ENCODE peak calls at places on chromosomes 4 and X, in seven cellular contexts. I is mesenchymal stem cell, R is neuronal stem cell, K is H9, B is H1, X is IMR-90, W is mesendoderm. O is an unnamed sample.

GRCh38 chrX:77431227-77431626 is 16.0 kb upstream of the FGF16 start:
- DNase-seq in K (no peak), W (peak; percentile 26), B (no peak), I (peak; percentile 27), R (no peak), X (peak; percentile 12), O (no peak)

GRCh38 chr4:128516568-128516967 is 229.0 kb upstream of the PGRMC2 start:
- DNase-seq in X (peak; percentile 92), B (no peak), I (peak; percentile 83), R (no peak), W (no peak), K (no peak), O (no peak)

GRCh38 chr4:40995850-40996249 is 218.5 kb downstream of the APBB2 start:
- DNase-seq in R (no peak), W (no peak), X (peak; percentile 83), K (no peak), I (peak; percentile 82), B (no peak), O (no peak)

GRCh38 chr4:71209161-71209560 is 129.7 kb upstream of the SLC4A4 start:
- DNase-seq in W (peak; percentile 15), I (peak; percentile 65), X (peak; percentile 82), R (no peak), K (no peak), B (no peak), O (peak; percentile 25)

GRCh38 chrX:3160771-3161170 is 119.5 kb downstream of the ARSF start:
- DNase-seq in I (no peak), X (no peak), K (no peak), R (peak; percentile 15), W (no peak), B (no peak), O (no peak)

GRCh38 chrX:10156199-10157031 is at the start of gene CLCN4:
- DNase-seq in I (peak; percentile 56), K (peak; percentile 71), R (peak; percentile 30), B (no peak), X (no peak), W (peak; percentile 75), O (peak; percentile 59)

GRCh38 chrX:103779156-103779555 is 2.5 kb downstream of the PLP1 start:
- DNase-seq in I (no peak), X (no peak), K (peak; percentile 8), W (no peak), R (no peak), B (no peak), O (no peak)

GRCh38 chr4:96916731-96917130 is 1076.8 kb downstream of the PDHA2 start:
- DNase-seq in X (no peak), W (peak; percentile 53), B (no peak), K (peak; percentile 38), I (no peak), R (peak; percentile 12), O (no peak)

GRCh38 chr4:85370400-85371032 is 104.4 kb upstream of the ARHGAP24 start:
- DNase-seq in K (peak; percentile 49), X (peak; percentile 18), W (peak; percentile 79), I (peak; percentile 65), R (peak; percentile 41), B (peak; percentile 7), O (peak; percentile 65)

GRCh38 chr4:52712991-52713275 is 38.3 kb downstream of the ERVMER34-1 start:
- DNase-seq in R (no peak), K (no peak), W (no peak), I (no peak), X (no peak), B (no peak), O (no peak)

GRCh38 chr4:48271048-48271452 is 1.4 kb upstream of the TEC start:
- DNase-seq in K (no peak), I (no peak), R (no peak), X (no peak), B (no peak), W (peak; percentile 8), O (no peak)

GRCh38 chr4:27068151-27068862 is 207.7 kb downstream of the STIM2 start:
- DNase-seq in I (no peak), X (no peak), K (no peak), B (no peak), W (no peak), R (no peak), O (no peak)

GRCh38 chrX:48919947-48920712 is 1.3 kb upstream of the PIM2 start:
- DNase-seq in R (no peak), W (no peak), X (no peak), I (peak; percentile 7), K (no peak), B (no peak), O (no peak)

GRCh38 chr4:55947912-55948725 is 626 bp upstream of the CEP135 start:
- DNase-seq in I (peak; percentile 98), K (no peak), W (peak; percentile 32), R (no peak), B (no peak), X (peak; percentile 98), O (peak; percentile 79)

GRCh38 chr4:55949480-55949802 is 696 bp downstream of the CEP135 start:
- DNase-seq in R (no peak), X (no peak), B (no peak), I (no peak), W (no peak), K (no peak), O (no peak)

GRCh38 chr4:55948726-55949479 is at the start of gene CEP135:
- DNase-seq in I (peak; percentile 96), R (peak; percentile 94), K (peak; percentile 96), B (peak; percentile 80), W (peak; percentile 95), X (peak; percentile 88), O (peak; percentile 96)

GRCh38 chr4:55951191-55951922 is 2.6 kb downstream of the CEP135 start:
- DNase-seq in W (no peak), K (no peak), X (no peak), B (no peak), I (no peak), R (no peak), O (no peak)

DNA sequence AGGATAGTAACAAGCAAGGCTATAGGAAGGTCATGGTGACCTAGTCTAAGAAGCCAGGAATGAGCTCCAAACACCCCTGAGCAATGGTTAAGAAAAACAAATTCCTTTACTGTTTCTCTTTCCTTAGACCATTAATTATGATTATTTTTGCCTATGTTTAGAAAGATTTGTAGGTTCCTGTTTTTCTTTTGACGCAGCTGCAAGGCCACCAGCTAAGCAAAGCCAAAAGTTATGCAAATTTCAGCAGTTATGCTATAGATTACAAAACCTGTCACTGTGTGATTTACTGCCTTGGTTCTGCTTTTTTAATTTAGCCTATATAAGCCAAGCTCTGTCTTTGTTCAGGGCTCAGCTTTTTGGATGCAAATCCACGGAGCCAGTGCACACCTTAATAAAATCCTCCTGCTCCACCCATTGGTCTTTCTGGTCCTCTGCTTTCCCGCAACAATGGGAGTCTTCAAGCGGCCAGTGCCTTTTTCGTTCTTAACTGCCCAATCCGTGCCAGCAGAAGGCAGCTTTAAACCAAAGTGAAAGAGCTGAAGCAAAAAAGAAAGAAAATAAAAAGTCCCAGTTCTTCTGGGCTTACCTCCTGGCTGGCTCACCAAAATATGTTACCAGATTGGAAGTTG is 1.4 kb upstream of the CEP135 start:
- DNase-seq in W (no peak), K (no peak), X (peak; percentile 36), R (no peak), I (peak; percentile 53), B (no peak), O (no peak)
- H2BK120ac ChIP-seq in W (no peak overlapping the region), K (no peak overlapping the region), X (peak overlapping the region; percentile 87), R (no peak overlapping the region), I (peak overlapping the region; percentile 98), B (no peak overlapping the region), O (peak overlapping the region; percentile 41)

GRCh38 chr4:4995103-4995761 is 24.0 kb downstream of the CYTL1 start:
- DNase-seq in B (peak; percentile 59), K (peak; percentile 90), I (peak; percentile 67), W (peak; percentile 90), X (peak; percentile 58), R (peak; percentile 76), O (peak; percentile 62)
- H2BK120ac ChIP-seq in B (no peak overlapping the region), K (no peak overlapping the region), I (no peak overlapping the region), W (no peak overlapping the region), X (peak overlapping the region; percentile 53), R (no peak overlapping the region), O (no peak overlapping the region)

GRCh38 chrX:124981420-124981819 is 338.3 kb upstream of the TEX13C start:
- DNase-seq in I (no peak), B (no peak), K (no peak), R (no peak), X (no peak), W (no peak), O (no peak)

GRCh38 chrX:124984140-124984813 is 335.4 kb upstream of the TEX13C start:
- DNase-seq in W (no peak), X (no peak), R (no peak), I (no peak), B (no peak), K (no peak), O (no peak)

DNA sequence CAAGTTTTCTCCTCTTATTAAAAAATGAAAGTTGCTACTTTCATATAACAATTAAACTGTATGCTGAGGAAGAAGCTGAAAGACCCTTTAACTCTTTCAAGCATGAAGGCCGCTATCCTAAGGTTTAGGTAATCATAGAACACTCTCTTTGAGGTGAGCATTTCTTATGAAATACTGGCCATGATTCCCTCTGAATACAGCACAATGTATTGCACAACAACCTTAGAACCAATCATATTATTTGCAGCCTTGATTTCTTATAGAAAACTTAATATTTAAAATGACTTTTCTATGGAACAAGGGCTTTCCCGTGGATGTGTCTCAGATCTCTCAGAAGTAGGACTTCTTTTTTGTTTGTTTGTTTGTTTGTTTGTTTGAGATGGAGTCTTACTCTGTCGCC is 333.4 kb upstream of the TEX13C start:
- DNase-seq in W (no peak), I (no peak), K (no peak), R (no peak), B (no peak), X (no peak), O (no peak)
- H2BK120ac ChIP-seq in W (no peak overlapping the region), I (no peak overlapping the region), K (no peak overlapping the region), R (no peak overlapping the region), B (no peak overlapping the region), X (no peak overlapping the region), O (no peak overlapping the region)

GRCh38 chrX:40388441-40388840 is 192.3 kb upstream of the ATP6AP2 start:
- DNase-seq in X (no peak), W (no peak), K (no peak), B (no peak), I (no peak), R (no peak), O (no peak)

GRCh38 chrX:40394302-40394701 is 186.5 kb upstream of the ATP6AP2 start:
- DNase-seq in X (no peak), R (no peak), I (no peak), B (no peak), K (no peak), W (no peak), O (no peak)

GRCh38 chrX:40391662-40392061 is 189.1 kb upstream of the ATP6AP2 start:
- DNase-seq in W (no peak), I (no peak), R (no peak), K (no peak), X (no peak), B (no peak), O (no peak)

GRCh38 chrX:40392599-40392998 is 188.2 kb upstream of the ATP6AP2 start:
- DNase-seq in I (no peak), B (no peak), K (no peak), R (no peak), X (no peak), W (peak; percentile 45), O (no peak)

GRCh38 chrX:40389555-40389954 is 191.2 kb upstream of the ATP6AP2 start:
- DNase-seq in K (no peak), R (no peak), X (no peak), B (no peak), W (no peak), I (no peak), O (no peak)
- H2BK120ac ChIP-seq in K (no peak overlapping the region), R (no peak overlapping the region), X (no peak overlapping the region), B (no peak overlapping the region), W (no peak overlapping the region), I (no peak overlapping the region), O (no peak overlapping the region)

GRCh38 chr4:7810792-7811535 is 128.7 kb downstream of the AFAP1 start:
- DNase-seq in R (no peak), W (no peak), I (no peak), B (no peak), K (no peak), X (no peak), O (no peak)
- H2BK120ac ChIP-seq in R (peak overlapping the region; percentile 20), W (no peak overlapping the region), I (peak overlapping the region; percentile 45), B (no peak overlapping the region), K (no peak overlapping the region), X (peak overlapping the region; percentile 89), O (no peak overlapping the region)

O was measured in trophoblast cell.